ENCODE peak calls at places on chromosomes 12 and 14, in seven cellular contexts. O is GM12878, Z is H1, X is HCT116, Y is HepG2, W is K562, V is SK-N-SH. G is an unnamed sample.
A peak's percentile ranks its signal among the peaks of the same experiment; 100 is the strongest.

GRCh38 chr14:103628684-103629502 is at the start of gene KLC1:
- DNase-seq in O (no peak), Z (peak; percentile 98), X (peak; percentile 31), Y (no peak), W (peak; percentile 84), V (peak; percentile 97), G (peak; percentile 82)

GRCh38 chr12:118748478-118749380 is 232.6 kb upstream of the SRRM4 start:
- DNase-seq in O (no peak), Z (no peak), X (no peak), Y (peak; percentile 21), W (no peak), V (no peak), G (no peak)

GRCh38 chr14:90397401-90398314 is 829 bp downstream of the CALM1 start:
- DNase-seq in O (no peak), Z (peak; percentile 65), X (no peak), Y (peak; percentile 34), W (peak; percentile 68), V (peak; percentile 86), G (peak; percentile 82)

GRCh38 chr12:105980048-105980447 is 158.7 kb downstream of the NUAK1 start:
- DNase-seq in O (no peak), Z (no peak), X (no peak), Y (no peak), W (no peak), V (no peak), G (no peak)

GRCh38 chr12:9902539-9903228 is 21.4 kb downstream of the KLRF2 start:
- DNase-seq in O (no peak), Z (no peak), X (no peak), Y (no peak), W (no peak), V (no peak), G (no peak)

GRCh38 chr12:42237853-42238239 is 202 bp downstream of the YAF2 start:
- DNase-seq in O (no peak), Z (no peak), X (no peak), Y (no peak), W (no peak), V (no peak), G (peak; percentile 30)

GRCh38 chr12:66942741-66943465 is 264.0 kb upstream of the GRIP1 start:
- DNase-seq in O (no peak), Z (no peak), X (no peak), Y (no peak), W (no peak), V (peak; percentile 4), G (no peak)

GRCh38 chr12:92208613-92209121 is 63.0 kb upstream of the BTG1 start:
- DNase-seq in O (peak; percentile 71), Z (no peak), X (no peak), Y (no peak), W (no peak), V (no peak), G (no peak)

GRCh38 chr14:73173092-73173735 is 36.9 kb downstream of the PSEN1 start:
- DNase-seq in O (no peak), Z (no peak), X (peak; percentile 31), Y (peak; percentile 24), W (peak; percentile 6), V (peak; percentile 35), G (peak; percentile 64)

GRCh38 chr14:54676822-54677708 is 110.1 kb downstream of the SAMD4A start:
- DNase-seq in O (no peak), Z (no peak), X (peak; percentile 75), Y (no peak), W (no peak), V (peak; percentile 38), G (no peak)

GRCh38 chr12:39905152-39905551 is 200.7 kb downstream of the SLC2A13 start:
- DNase-seq in O (no peak), Z (no peak), X (no peak), Y (no peak), W (no peak), V (peak; percentile 49), G (no peak)

GRCh38 chr12:11768233-11768965 is 118.9 kb downstream of the ETV6 start:
- DNase-seq in O (no peak), Z (no peak), X (no peak), Y (peak; percentile 35), W (no peak), V (no peak), G (no peak)

GRCh38 chr12:22925593-22925992 is 300.6 kb downstream of the ETNK1 start:
- DNase-seq in O (no peak), Z (no peak), X (no peak), Y (no peak), W (no peak), V (no peak), G (no peak)

GRCh38 chr12:51028811-51029146 is 2.6 kb upstream of the SLC11A2 start:
- DNase-seq in O (no peak), Z (no peak), X (no peak), Y (no peak), W (no peak), V (no peak), G (no peak)

GRCh38 chr12:48969847-48970701 is 1.5 kb downstream of the WNT10B start:
- DNase-seq in O (no peak), Z (peak; percentile 69), X (no peak), Y (no peak), W (peak; percentile 48), V (peak; percentile 83), G (peak; percentile 27)

DNA sequence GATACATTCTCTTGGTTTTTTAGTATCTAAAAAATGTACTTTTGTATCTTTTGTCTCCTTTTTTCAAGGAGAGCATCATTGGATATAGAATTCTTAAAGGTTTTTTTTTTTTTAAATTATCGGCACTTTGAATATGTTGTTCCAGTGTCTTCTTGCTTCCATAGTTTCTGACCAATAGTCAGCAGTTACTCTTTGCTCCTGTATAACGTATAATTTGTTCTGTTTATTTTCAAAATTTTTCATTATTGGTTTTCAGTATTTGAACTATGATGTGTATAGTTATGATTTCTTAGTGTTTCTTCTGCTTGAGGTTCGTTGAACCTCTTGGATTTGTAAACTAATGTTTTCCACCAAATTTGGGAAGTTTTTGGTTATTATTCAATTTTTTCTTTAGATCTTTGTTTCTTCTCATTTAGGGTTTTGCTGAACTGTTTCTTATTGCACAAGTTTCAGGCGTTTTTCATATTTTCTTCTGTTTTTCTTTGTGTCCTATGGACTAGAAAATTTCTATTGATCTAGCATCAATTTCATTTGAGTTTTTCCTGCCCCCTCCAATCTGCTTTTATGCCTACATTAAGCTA is 93.9 kb downstream of the PLBD1 start:
- DNase-seq in O (no peak), Z (no peak), X (peak; percentile 3), Y (peak; percentile 1), W (no peak), V (peak; percentile 2), G (peak; percentile 0)
- TF ChIP-seq JUND in O (no peak), Z (no peak), X (no peak), Y (no peak), W (no peak), V (no peak), G (no peak)

GRCh38 chr12:7612851-7613250 is 52.9 kb downstream of the APOBEC1 start:
- DNase-seq in O (no peak), Z (no peak), X (no peak), Y (no peak), W (no peak), V (no peak), G (no peak)
- TF ChIP-seq JUND in O (no peak), Z (no peak), X (no peak), Y (no peak), W (no peak), V (no peak), G (no peak)

DNA sequence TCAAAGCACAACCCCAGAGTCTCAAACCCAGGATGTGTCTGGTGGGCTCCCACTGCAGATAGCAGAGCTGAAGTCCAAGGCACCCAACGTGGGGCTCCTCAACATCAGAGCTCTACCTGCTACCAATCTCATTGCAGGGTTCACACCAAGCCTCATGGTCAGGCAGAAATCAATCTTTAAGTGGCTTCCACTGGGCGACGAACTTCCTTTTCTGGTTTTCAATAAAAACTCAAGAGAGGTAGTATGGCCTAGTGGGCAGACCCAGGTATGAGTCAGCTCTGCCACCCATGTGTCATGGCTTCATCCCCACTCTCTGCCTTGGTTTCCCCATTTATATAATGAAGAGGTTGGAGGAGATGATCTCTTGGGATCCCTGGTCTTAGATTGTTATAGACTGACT is 47.0 kb downstream of the BCL11B start:
- DNase-seq in O (no peak), Z (no peak), X (no peak), Y (no peak), W (no peak), V (no peak), G (no peak)
- TF ChIP-seq JUND in O (no peak), Z (no peak), X (no peak), Y (no peak), W (no peak), V (no peak), G (no peak)

DNA sequence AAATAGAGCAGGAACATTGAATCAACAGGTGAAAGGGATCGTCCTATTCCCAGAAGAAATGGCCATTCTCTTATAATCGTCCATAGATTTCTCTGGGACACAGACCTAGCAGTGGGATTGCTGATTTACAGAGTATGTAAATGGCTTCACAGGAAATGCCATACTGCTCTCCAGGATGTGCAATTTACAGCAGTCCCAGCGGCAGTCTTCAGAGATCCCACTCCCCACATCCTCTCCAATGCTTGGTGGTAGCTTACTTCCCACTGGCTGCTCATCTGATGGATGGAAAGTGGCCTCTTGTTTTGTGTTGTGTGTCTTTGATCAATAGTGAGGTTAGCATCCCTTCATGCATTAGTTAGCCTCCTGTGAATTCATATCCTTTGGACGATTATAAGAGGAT is 58.1 kb upstream of the PRMT8 start:
- DNase-seq in O (no peak), Z (no peak), X (no peak), Y (no peak), W (no peak), V (no peak), G (no peak)
- TF ChIP-seq JUND in O (no peak), Z (no peak), X (no peak), Y (no peak), W (no peak), V (no peak), G (no peak)

GRCh38 chr14:74935340-74935640 is 12.2 kb upstream of the RPS6KL1 start:
- DNase-seq in O (no peak), Z (no peak), X (no peak), Y (no peak), W (no peak), V (no peak), G (no peak)
- TF ChIP-seq JUND in O (no peak), Z (no peak), X (no peak), Y (no peak), W (no peak), V (no peak), G (no peak)

DNA sequence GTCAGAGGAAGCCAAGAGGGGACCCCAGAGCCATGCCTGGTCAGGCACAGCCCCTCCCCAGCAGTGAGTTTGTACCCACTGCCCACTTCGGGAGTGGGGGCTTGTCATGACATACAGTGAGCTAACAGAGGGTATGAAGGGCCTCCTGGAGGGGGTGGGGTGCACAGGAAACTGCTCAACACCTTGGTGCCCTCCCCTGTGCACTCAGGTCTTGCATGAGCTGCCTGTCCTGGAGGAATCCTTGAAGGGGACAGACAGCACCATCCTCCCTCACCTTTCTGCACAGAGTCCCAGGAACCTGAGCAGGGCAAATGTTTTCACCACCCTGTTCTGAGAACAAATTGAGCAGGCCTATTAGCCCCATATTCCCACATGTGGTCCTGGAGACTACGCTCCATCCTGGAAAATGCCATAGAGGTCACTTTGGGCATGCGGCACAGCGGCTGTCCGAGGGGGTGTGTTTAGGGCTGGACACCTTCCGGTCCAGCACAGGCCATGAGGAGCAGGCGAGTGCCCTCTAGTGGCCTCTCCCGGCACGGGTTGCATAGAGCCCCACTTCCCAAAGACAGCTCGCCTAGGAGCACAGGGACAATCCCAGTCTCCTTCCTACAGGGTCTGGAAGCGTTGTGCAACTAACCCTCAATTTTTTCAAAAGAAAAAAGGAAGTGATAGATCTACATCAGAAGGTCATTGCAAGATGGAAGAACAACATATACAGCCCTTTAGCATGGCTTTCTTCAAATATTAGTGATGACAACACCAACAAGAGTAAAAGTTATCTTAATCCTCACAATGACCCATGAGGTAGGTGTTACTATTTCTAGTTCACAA is 31.9 kb upstream of the ZFP36L1 start:
- DNase-seq in O (no peak), Z (peak; percentile 97), X (peak; percentile 76), Y (peak; percentile 80), W (peak; percentile 83), V (peak; percentile 86), G (peak; percentile 72)
- TF ChIP-seq JUND in O (no peak), Z (peak; percentile 20), X (no peak), Y (no peak), W (no peak), V (no peak), G (no peak)